ENCODE peak calls at places on chromosomes 1 and 21, in nine cellular contexts. R is GM23338; O is stimulated activated effector memory CD8-positive, alpha-beta T cell treated with anti-CD3 and anti-CD28 coated beads, Interleukin-12 subunit alpha, Interleukin-12 subunit beta, amount 100 ng/mL, for 72 hours; U is HEK293T; J is AG09319; W is renal cortical epithelial cell; Q is occipital lobe; B is HCEC 1CT; C is activated CD4-positive, alpha-beta T cell treated with anti-CD3 and anti-CD28 coated beads for 24 hours. T is an unnamed sample.
A peak's percentile ranks its signal among the peaks of the same experiment; 100 is the strongest.

GRCh38 chr1:234869182-234870019 is 259.2 kb downstream of the TOMM20 start:
- DNase-seq in R (no peak), O (no peak), U (no peak), J (no peak), W (no peak), Q (no peak), B (no peak), C (no peak), T (no peak)

GRCh38 chr1:165842363-165843129 is 15.1 kb downstream of the UCK2 start:
- DNase-seq in R (no peak), O (no peak), U (no peak), J (no peak), W (peak; percentile 30), Q (no peak), B (peak; percentile 28), C (peak; percentile 2), T (peak; percentile 91)

GRCh38 chr1:193259619-193260018 is 73.2 kb upstream of the B3GALT2 start:
- DNase-seq in R (no peak), O (no peak), U (no peak), J (no peak), W (peak; percentile 13), Q (no peak), B (no peak), C (no peak), T (no peak)

GRCh38 chr1:200783926-200784325 is 45.2 kb downstream of the CAMSAP2 start:
- DNase-seq in R (no peak), O (no peak), U (no peak), J (no peak), W (no peak), Q (no peak), B (no peak), C (no peak), T (no peak)

GRCh38 chr1:54046671-54047383 is 6.2 kb downstream of the TMEM59 start:
- DNase-seq in R (no peak), O (no peak), U (no peak), J (no peak), W (no peak), Q (no peak), B (no peak), C (no peak), T (no peak)

GRCh38 chr1:53361541-53361961 is 33.7 kb upstream of the LRP8 start:
- DNase-seq in R (no peak), O (no peak), U (no peak), J (no peak), W (no peak), Q (no peak), B (no peak), C (no peak), T (no peak)

GRCh38 chr1:28840928-28841544 is 29.1 kb downstream of the OPRD1 start:
- DNase-seq in R (peak; percentile 17), O (no peak), U (no peak), J (no peak), W (no peak), Q (no peak), B (no peak), C (no peak), T (no peak)

GRCh38 chr21:41706678-41707077 is 60.2 kb downstream of the RIPK4 start:
- DNase-seq in R (no peak), O (no peak), U (no peak), J (no peak), W (peak; percentile 40), Q (no peak), B (no peak), C (no peak), T (peak; percentile 80)

GRCh38 chr1:151513626-151514101 is 2.5 kb downstream of the CGN start:
- DNase-seq in R (peak; percentile 62), O (no peak), U (no peak), J (no peak), W (peak; percentile 79), Q (no peak), B (peak; percentile 18), C (no peak), T (peak; percentile 80)

GRCh38 chr1:50266509-50266908 is 156.7 kb downstream of the DMRTA2 start:
- DNase-seq in R (no peak), O (no peak), U (no peak), J (no peak), W (no peak), Q (no peak), B (no peak), C (no peak), T (peak; percentile 38)

GRCh38 chr1:209589440-209589839 is 5.9 kb downstream of the CAMK1G start:
- DNase-seq in R (no peak), O (no peak), U (no peak), J (no peak), W (no peak), Q (no peak), B (peak; percentile 53), C (no peak), T (no peak)